ENCODE peak calls at places on chromosomes 11 and 22, in seven cellular contexts. L is hypothalamus, X is RPMI8226, V is NCI-H748 treated with DMSO at 0.1 percent for 48 hours, Z is sigmoid colon, N is left ventricle myocardium inferior, A is iPS DF 19.7. G is an unnamed sample.

GRCh38 chr22:20750461-20751184 is 23.3 kb upstream of the SERPIND1 start:
- DNase-seq in L (peak; percentile 12), X (peak; percentile 70), V (no peak), Z (peak; percentile 77), N (peak; percentile 47), A (no peak), G (no peak)

GRCh38 chr11:34564807-34565241 is 51.2 kb upstream of the ELF5 start:
- DNase-seq in L (peak; percentile 54), X (no peak), V (no peak), Z (no peak), N (no peak), A (no peak), G (no peak)

GRCh38 chr11:106276859-106277436 is 199.5 kb downstream of the AASDHPPT start:
- DNase-seq in L (no peak), X (no peak), V (no peak), Z (no peak), N (no peak), A (peak; percentile 15), G (no peak)

GRCh38 chr22:46355369-46355995 is 20.0 kb downstream of the TRMU start:
- DNase-seq in L (peak; percentile 36), X (peak; percentile 63), V (no peak), Z (no peak), N (peak; percentile 65), A (no peak), G (no peak)

GRCh38 chr11:3000032-3000961 is 8.2 kb upstream of the NAP1L4 start:
- DNase-seq in L (peak; percentile 93), X (no peak), V (peak; percentile 51), Z (peak; percentile 94), N (peak; percentile 79), A (no peak), G (peak; percentile 95)

GRCh38 chr11:26263769-26264168 is 68.2 kb upstream of the ANO3 start:
- DNase-seq in L (no peak), X (no peak), V (no peak), Z (no peak), N (no peak), A (no peak), G (no peak)

GRCh38 chr22:27846248-27846760 is 44.7 kb upstream of the MN1 start:
- DNase-seq in L (no peak), X (no peak), V (no peak), Z (no peak), N (no peak), A (no peak), G (no peak)

GRCh38 chr11:45662665-45663485 is 2.5 kb downstream of the CHST1 start:
- DNase-seq in L (peak; percentile 49), X (no peak), V (no peak), Z (peak; percentile 57), N (no peak), A (no peak), G (peak; percentile 75)

GRCh38 chr11:81975261-81975900 is 758.3 kb downstream of the FAM181B start:
- DNase-seq in L (no peak), X (no peak), V (no peak), Z (no peak), N (no peak), A (no peak), G (no peak)

GRCh38 chr11:130209128-130209932 is 49.7 kb downstream of the ST14 start:
- DNase-seq in L (no peak), X (no peak), V (no peak), Z (peak; percentile 66), N (no peak), A (no peak), G (no peak)

GRCh38 chr11:22828373-22828772 is 1.2 kb downstream of the SVIP start:
- DNase-seq in L (no peak), X (peak; percentile 26), V (peak; percentile 2), Z (no peak), N (no peak), A (no peak), G (no peak)

GRCh38 chr11:20192151-20192550 is 31.9 kb upstream of the DBX1 start:
- DNase-seq in L (no peak), X (no peak), V (no peak), Z (no peak), N (no peak), A (no peak), G (no peak)

GRCh38 chr11:67409261-67409666 is 5.4 kb downstream of the TBC1D10C start:
- DNase-seq in L (no peak), X (peak; percentile 47), V (no peak), Z (no peak), N (no peak), A (no peak), G (peak; percentile 87)

GRCh38 chr11:2305140-2305861 is 3.5 kb downstream of the TSPAN32 start:
- DNase-seq in L (peak; percentile 67), X (peak; percentile 73), V (no peak), Z (peak; percentile 95), N (peak; percentile 88), A (no peak), G (peak; percentile 93)

GRCh38 chr11:2587132-2587930 is 112.5 kb downstream of the KCNQ1OT1 start:
- DNase-seq in L (no peak), X (no peak), V (no peak), Z (peak; percentile 55), N (peak; percentile 13), A (no peak), G (peak; percentile 86)

GRCh38 chr11:6111635-6112034 is 4.2 kb downstream of the OR56B4 start:
- DNase-seq in L (no peak), X (no peak), V (no peak), Z (no peak), N (no peak), A (no peak), G (no peak)

GRCh38 chr11:15158351-15159015 is 43.8 kb downstream of the INSC start:
- DNase-seq in L (no peak), X (no peak), V (no peak), Z (no peak), N (no peak), A (no peak), G (no peak)

G was measured in chondrocyte.